ENCODE peak calls at places on chromosomes 7 and 10, in seven cellular contexts. One of them, this sample, is unnamed.
A peak's percentile ranks its signal among the peaks of the same experiment; 100 is the strongest.

GRCh38 chr7:28678421-28678965 is 266.2 kb downstream of the CREB5 start:
- DNase-seq in stomach: no peak
- DNase-seq in adrenal gland: no peak
- DNase-seq in right lobe of liver: no peak
- DNase-seq in tibial artery: no peak
- DNase-seq in cardiac muscle cell: no peak
- DNase-seq in brain microvascular endothelial cell: no peak
- DNase-seq in this sample: no peak

GRCh38 chr7:155187061-155187785 is 110.5 kb upstream of the INSIG1 start:
- DNase-seq in cardiac muscle cell: no peak
- DNase-seq in stomach: no peak
- DNase-seq in tibial artery: no peak
- DNase-seq in adrenal gland: no peak
- DNase-seq in right lobe of liver: peak; percentile 25
- DNase-seq in brain microvascular endothelial cell: no peak
- DNase-seq in this sample: no peak

GRCh38 chr10:129501652-129502436 is 34.8 kb downstream of the MGMT start:
- DNase-seq in adrenal gland: no peak
- DNase-seq in brain microvascular endothelial cell: no peak
- DNase-seq in tibial artery: no peak
- DNase-seq in right lobe of liver: peak; percentile 68
- DNase-seq in cardiac muscle cell: no peak
- DNase-seq in stomach: peak; percentile 46
- DNase-seq in this sample: no peak

GRCh38 chr7:137772221-137772620 is 74.6 kb downstream of the DGKI start:
- DNase-seq in adrenal gland: no peak
- DNase-seq in brain microvascular endothelial cell: peak; percentile 72
- DNase-seq in stomach: no peak
- DNase-seq in cardiac muscle cell: no peak
- DNase-seq in tibial artery: no peak
- DNase-seq in right lobe of liver: no peak
- DNase-seq in this sample: peak; percentile 20

GRCh38 chr7:17362439-17363095 is 64.1 kb downstream of the AHR start:
- DNase-seq in right lobe of liver: no peak
- DNase-seq in adrenal gland: no peak
- DNase-seq in brain microvascular endothelial cell: no peak
- DNase-seq in tibial artery: no peak
- DNase-seq in cardiac muscle cell: no peak
- DNase-seq in stomach: no peak
- DNase-seq in this sample: peak; percentile 69

GRCh38 chr7:54680377-54681005 is 78.5 kb downstream of the SEC61G start:
- DNase-seq in adrenal gland: no peak
- DNase-seq in cardiac muscle cell: no peak
- DNase-seq in right lobe of liver: no peak
- DNase-seq in brain microvascular endothelial cell: no peak
- DNase-seq in stomach: no peak
- DNase-seq in tibial artery: no peak
- DNase-seq in this sample: no peak

GRCh38 chr7:20107582-20107981 is 109.6 kb downstream of the MACC1 start:
- DNase-seq in adrenal gland: no peak
- DNase-seq in stomach: no peak
- DNase-seq in tibial artery: peak; percentile 23
- DNase-seq in right lobe of liver: no peak
- DNase-seq in cardiac muscle cell: no peak
- DNase-seq in brain microvascular endothelial cell: no peak
- DNase-seq in this sample: peak; percentile 86

GRCh38 chr10:50439187-50439586 is 184.6 kb downstream of the SGMS1 start:
- DNase-seq in cardiac muscle cell: no peak
- DNase-seq in stomach: no peak
- DNase-seq in adrenal gland: no peak
- DNase-seq in tibial artery: no peak
- DNase-seq in right lobe of liver: no peak
- DNase-seq in brain microvascular endothelial cell: no peak
- DNase-seq in this sample: no peak

GRCh38 chr10:79298403-79299244 is 48.6 kb upstream of the PPIF start:
- DNase-seq in tibial artery: peak; percentile 80
- DNase-seq in right lobe of liver: no peak
- DNase-seq in brain microvascular endothelial cell: peak; percentile 98
- DNase-seq in stomach: peak; percentile 71
- DNase-seq in adrenal gland: peak; percentile 93
- DNase-seq in cardiac muscle cell: no peak
- DNase-seq in this sample: peak; percentile 93

GRCh38 chr7:120996333-120996982 is 7.9 kb downstream of the CPED1 start:
- DNase-seq in tibial artery: peak; percentile 89
- DNase-seq in stomach: peak; percentile 75
- DNase-seq in cardiac muscle cell: no peak
- DNase-seq in right lobe of liver: peak; percentile 74
- DNase-seq in adrenal gland: peak; percentile 81
- DNase-seq in brain microvascular endothelial cell: peak; percentile 94
- DNase-seq in this sample: peak; percentile 89

GRCh38 chr10:95388539-95388938 is 97.7 kb upstream of the PDLIM1 start:
- DNase-seq in adrenal gland: peak; percentile 55
- DNase-seq in cardiac muscle cell: no peak
- DNase-seq in stomach: peak; percentile 67
- DNase-seq in right lobe of liver: peak; percentile 65
- DNase-seq in brain microvascular endothelial cell: no peak
- DNase-seq in tibial artery: peak; percentile 68
- DNase-seq in this sample: no peak

GRCh38 chr10:90930971-90931841 is 10.3 kb upstream of the ANKRD1 start:
- DNase-seq in brain microvascular endothelial cell: peak; percentile 96
- DNase-seq in stomach: no peak
- DNase-seq in tibial artery: peak; percentile 60
- DNase-seq in right lobe of liver: no peak
- DNase-seq in adrenal gland: peak; percentile 48
- DNase-seq in cardiac muscle cell: peak; percentile 97
- DNase-seq in this sample: peak; percentile 99

GRCh38 chr7:119733480-119733879 is 539.5 kb upstream of the KCND2 start:
- DNase-seq in tibial artery: no peak
- DNase-seq in brain microvascular endothelial cell: no peak
- DNase-seq in cardiac muscle cell: peak; percentile 6
- DNase-seq in adrenal gland: no peak
- DNase-seq in right lobe of liver: no peak
- DNase-seq in stomach: no peak
- DNase-seq in this sample: no peak

GRCh38 chr7:131557521-131558385 is 1.3 kb upstream of the PODXL start:
- DNase-seq in adrenal gland: no peak
- DNase-seq in stomach: peak; percentile 38
- DNase-seq in brain microvascular endothelial cell: no peak
- DNase-seq in tibial artery: peak; percentile 35
- DNase-seq in right lobe of liver: no peak
- DNase-seq in cardiac muscle cell: peak; percentile 49
- DNase-seq in this sample: peak; percentile 38
- H3K4me3 ChIP-seq in adrenal gland: no peak overlapping the region
- H3K4me3 ChIP-seq in stomach: peak overlapping the region; percentile 76
- H3K4me3 ChIP-seq in brain microvascular endothelial cell: peak overlapping the region; percentile 54
- H3K4me3 ChIP-seq in tibial artery: peak overlapping the region; percentile 41
- H3K4me3 ChIP-seq in right lobe of liver: no peak overlapping the region
- H3K4me3 ChIP-seq in cardiac muscle cell: peak overlapping the region; percentile 82
- H3K4me3 ChIP-seq in this sample: peak overlapping the region; percentile 63

GRCh38 chr7:135712182-135712782 is 15.7 kb downstream of the SLC13A4 start:
- DNase-seq in cardiac muscle cell: no peak
- DNase-seq in adrenal gland: no peak
- DNase-seq in right lobe of liver: no peak
- DNase-seq in tibial artery: no peak
- DNase-seq in stomach: no peak
- DNase-seq in brain microvascular endothelial cell: no peak
- DNase-seq in this sample: peak; percentile 21
- TF ChIP-seq CTCF in cardiac muscle cell: peak; percentile 8
- TF ChIP-seq CTCF in adrenal gland: no peak
- TF ChIP-seq CTCF in right lobe of liver: no peak
- TF ChIP-seq CTCF in tibial artery: no peak
- TF ChIP-seq CTCF in stomach: no peak
- TF ChIP-seq CTCF in brain microvascular endothelial cell: no peak
- TF ChIP-seq CTCF in this sample: peak; percentile 25

DNA sequence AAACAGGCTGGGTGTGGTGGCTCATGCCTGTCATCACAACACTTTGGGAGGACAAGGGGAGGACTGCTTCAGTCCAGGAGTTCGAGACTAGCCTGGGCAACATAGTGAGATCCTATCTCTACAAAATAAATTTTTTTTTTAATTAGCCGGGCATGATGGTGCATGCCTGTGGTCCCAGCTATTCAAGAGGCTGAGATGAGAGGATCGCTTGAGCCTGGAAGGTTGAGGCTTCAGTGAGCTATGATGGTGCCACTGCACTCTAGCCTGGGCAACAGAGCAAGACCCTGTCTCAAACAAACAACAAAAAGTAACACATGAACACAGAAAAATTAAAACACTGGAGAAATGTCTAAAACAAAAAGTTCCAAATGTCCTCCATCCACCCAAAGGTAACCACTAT is 22.9 kb downstream of the PIK3AP1 start:
- DNase-seq in stomach: no peak
- DNase-seq in right lobe of liver: no peak
- DNase-seq in adrenal gland: no peak
- DNase-seq in cardiac muscle cell: no peak
- DNase-seq in brain microvascular endothelial cell: no peak
- DNase-seq in tibial artery: no peak
- DNase-seq in this sample: no peak
- H3K4me3 ChIP-seq in stomach: no peak overlapping the region
- H3K4me3 ChIP-seq in right lobe of liver: no peak overlapping the region
- H3K4me3 ChIP-seq in adrenal gland: no peak overlapping the region
- H3K4me3 ChIP-seq in cardiac muscle cell: no peak overlapping the region
- H3K4me3 ChIP-seq in brain microvascular endothelial cell: no peak overlapping the region
- H3K4me3 ChIP-seq in tibial artery: no peak overlapping the region
- H3K4me3 ChIP-seq in this sample: no peak overlapping the region

GRCh38 chr7:732556-732955 is 5.5 kb upstream of the PRKAR1B start:
- DNase-seq in right lobe of liver: no peak
- DNase-seq in stomach: no peak
- DNase-seq in adrenal gland: no peak
- DNase-seq in cardiac muscle cell: no peak
- DNase-seq in brain microvascular endothelial cell: no peak
- DNase-seq in tibial artery: no peak
- DNase-seq in this sample: no peak

GRCh38 chr7:731440-732085 is 4.5 kb upstream of the PRKAR1B start:
- DNase-seq in stomach: no peak
- DNase-seq in brain microvascular endothelial cell: no peak
- DNase-seq in adrenal gland: no peak
- DNase-seq in right lobe of liver: no peak
- DNase-seq in tibial artery: no peak
- DNase-seq in cardiac muscle cell: no peak
- DNase-seq in this sample: no peak

GRCh38 chr7:730501-731439 is 3.7 kb upstream of the PRKAR1B start:
- DNase-seq in adrenal gland: no peak
- DNase-seq in right lobe of liver: peak; percentile 29
- DNase-seq in cardiac muscle cell: no peak
- DNase-seq in tibial artery: no peak
- DNase-seq in stomach: no peak
- DNase-seq in brain microvascular endothelial cell: peak; percentile 51
- DNase-seq in this sample: no peak

GRCh38 chr7:734214-734613 is 7.1 kb upstream of the PRKAR1B start:
- DNase-seq in right lobe of liver: no peak
- DNase-seq in cardiac muscle cell: no peak
- DNase-seq in brain microvascular endothelial cell: no peak
- DNase-seq in stomach: no peak
- DNase-seq in adrenal gland: no peak
- DNase-seq in tibial artery: no peak
- DNase-seq in this sample: no peak

GRCh38 chr7:732094-732541 is 5.0 kb upstream of the PRKAR1B start:
- DNase-seq in stomach: peak; percentile 87
- DNase-seq in cardiac muscle cell: peak; percentile 45
- DNase-seq in adrenal gland: peak; percentile 52
- DNase-seq in tibial artery: no peak
- DNase-seq in right lobe of liver: no peak
- DNase-seq in brain microvascular endothelial cell: peak; percentile 24
- DNase-seq in this sample: no peak
- TF ChIP-seq CTCF in stomach: peak; percentile 43
- TF ChIP-seq CTCF in cardiac muscle cell: no peak
- TF ChIP-seq CTCF in adrenal gland: no peak
- TF ChIP-seq CTCF in tibial artery: no peak
- TF ChIP-seq CTCF in right lobe of liver: peak; percentile 40
- TF ChIP-seq CTCF in brain microvascular endothelial cell: peak; percentile 20
- TF ChIP-seq CTCF in this sample: no peak

GRCh38 chr7:68295386-68295785 is 1298.8 kb downstream of the TYW1 start:
- DNase-seq in adrenal gland: no peak
- DNase-seq in stomach: no peak
- DNase-seq in cardiac muscle cell: no peak
- DNase-seq in brain microvascular endothelial cell: no peak
- DNase-seq in right lobe of liver: no peak
- DNase-seq in tibial artery: no peak
- DNase-seq in this sample: no peak

GRCh38 chr7:68288099-68288498 is 1291.5 kb downstream of the TYW1 start:
- DNase-seq in brain microvascular endothelial cell: no peak
- DNase-seq in cardiac muscle cell: no peak
- DNase-seq in right lobe of liver: no peak
- DNase-seq in stomach: no peak
- DNase-seq in tibial artery: no peak
- DNase-seq in adrenal gland: no peak
- DNase-seq in this sample: no peak

DNA sequence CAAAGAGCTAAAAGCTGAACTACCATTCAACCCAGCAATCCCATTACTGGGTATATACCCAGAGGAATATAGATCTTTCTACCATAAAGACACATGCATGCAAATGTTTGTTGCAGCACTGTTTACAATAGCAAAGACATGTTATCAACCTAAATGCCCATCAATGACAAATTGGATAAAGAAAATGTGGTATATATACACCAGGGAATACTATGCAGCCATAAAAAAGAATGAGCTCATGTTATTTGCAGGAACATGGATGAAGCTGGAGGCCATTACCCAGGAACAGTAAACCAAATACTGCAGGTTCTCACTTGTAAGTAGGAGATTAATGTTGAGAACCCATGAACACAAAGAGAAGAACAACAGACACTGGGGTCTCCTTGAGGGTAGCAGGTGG is 1295.1 kb downstream of the TYW1 start:
- DNase-seq in cardiac muscle cell: no peak
- DNase-seq in brain microvascular endothelial cell: no peak
- DNase-seq in tibial artery: no peak
- DNase-seq in stomach: no peak
- DNase-seq in adrenal gland: no peak
- DNase-seq in right lobe of liver: no peak
- DNase-seq in this sample: no peak
- H3K4me3 ChIP-seq in cardiac muscle cell: no peak overlapping the region
- H3K4me3 ChIP-seq in brain microvascular endothelial cell: no peak overlapping the region
- H3K4me3 ChIP-seq in tibial artery: no peak overlapping the region
- H3K4me3 ChIP-seq in stomach: no peak overlapping the region
- H3K4me3 ChIP-seq in adrenal gland: no peak overlapping the region
- H3K4me3 ChIP-seq in right lobe of liver: no peak overlapping the region
- H3K4me3 ChIP-seq in this sample: no peak overlapping the region

DNA sequence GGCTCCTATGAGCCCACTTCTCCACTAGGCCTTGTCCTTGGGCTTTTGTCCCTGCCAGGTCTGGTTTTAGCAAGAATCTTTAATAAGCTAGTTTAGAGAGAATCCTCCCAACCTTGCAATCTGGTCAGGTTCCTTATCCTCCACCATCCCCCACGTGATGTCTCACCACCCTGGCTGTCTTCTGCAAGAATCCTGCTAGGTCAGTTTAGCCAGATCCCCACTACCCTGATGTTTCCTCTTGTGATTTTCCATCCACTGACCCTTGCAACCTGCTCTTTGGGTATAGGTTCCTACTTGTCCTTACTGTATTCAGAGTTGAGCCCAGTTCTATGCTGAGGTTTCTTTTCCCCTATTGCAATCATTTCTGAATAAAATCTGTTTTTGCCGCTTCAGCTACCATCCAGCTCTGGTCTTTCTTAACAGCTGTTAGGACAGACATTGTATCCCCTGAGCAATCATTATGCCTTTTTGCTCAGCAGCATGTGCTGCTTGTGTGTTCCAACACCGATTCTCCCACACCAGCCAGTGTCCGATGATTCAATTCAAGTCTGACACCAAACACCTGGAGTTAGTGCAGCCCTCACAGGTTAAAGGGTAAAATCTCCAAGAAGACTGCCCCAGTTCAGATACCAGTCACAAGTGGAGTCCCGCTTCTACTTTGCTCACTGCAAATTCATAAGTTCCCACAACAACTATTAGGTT is 62.3 kb upstream of the ADCY1 start:
- DNase-seq in cardiac muscle cell: no peak
- DNase-seq in brain microvascular endothelial cell: no peak
- DNase-seq in right lobe of liver: no peak
- DNase-seq in stomach: no peak
- DNase-seq in tibial artery: no peak
- DNase-seq in adrenal gland: no peak
- DNase-seq in this sample: no peak
- TF ChIP-seq CTCF in cardiac muscle cell: no peak
- TF ChIP-seq CTCF in brain microvascular endothelial cell: no peak
- TF ChIP-seq CTCF in right lobe of liver: no peak
- TF ChIP-seq CTCF in stomach: no peak
- TF ChIP-seq CTCF in tibial artery: no peak
- TF ChIP-seq CTCF in adrenal gland: no peak
- TF ChIP-seq CTCF in this sample: no peak